ENCODE peak calls at places on chromosomes 16 and 17, in four cellular contexts. One of them, this sample, is unnamed.

GRCh38 chr16:11669380-11670146 is 1.3 kb downstream of the SNN start:
- DNase-seq in K562: no peak
- DNase-seq in WTC11: no peak
- DNase-seq in GM12878: peak
- DNase-seq in this sample: no peak

GRCh38 chr16:83713597-83713996 is 94.2 kb upstream of the HSBP1 start:
- DNase-seq in K562: peak
- DNase-seq in WTC11: no peak
- DNase-seq in GM12878: no peak
- DNase-seq in this sample: no peak

GRCh38 chr16:30656974-30657865 is 1.0 kb upstream of the FBRS start:
- DNase-seq in K562: peak
- DNase-seq in WTC11: no peak
- DNase-seq in GM12878: no peak
- DNase-seq in this sample: no peak

GRCh38 chr17:49903523-49903922 is 55.7 kb upstream of the TAC4 start:
- DNase-seq in K562: no peak
- DNase-seq in WTC11: no peak
- DNase-seq in GM12878: no peak
- DNase-seq in this sample: no peak

GRCh38 chr16:68644715-68645493 is at the start of gene CDH3:
- DNase-seq in K562: no peak
- DNase-seq in WTC11: peak
- DNase-seq in GM12878: no peak
- DNase-seq in this sample: no peak

GRCh38 chr17:40451420-40451819 is 8.2 kb downstream of the IGFBP4 start:
- DNase-seq in K562: no peak
- DNase-seq in WTC11: no peak
- DNase-seq in GM12878: no peak
- DNase-seq in this sample: no peak

GRCh38 chr17:74677558-74678466 is 34.9 kb downstream of the CD300LF start:
- DNase-seq in K562: no peak
- DNase-seq in WTC11: no peak
- DNase-seq in GM12878: no peak
- DNase-seq in this sample: no peak

GRCh38 chr17:44970136-44970737 is 2.1 kb upstream of the C1QL1 start:
- DNase-seq in K562: no peak
- DNase-seq in WTC11: peak
- DNase-seq in GM12878: no peak
- DNase-seq in this sample: no peak

GRCh38 chr16:19520861-19521331 is 1.0 kb downstream of the GDE1 start:
- DNase-seq in K562: peak
- DNase-seq in WTC11: no peak
- DNase-seq in GM12878: peak
- DNase-seq in this sample: no peak

GRCh38 chr16:6279261-6279660 is 1053.4 kb upstream of the RBFOX1 start:
- DNase-seq in K562: no peak
- DNase-seq in WTC11: no peak
- DNase-seq in GM12878: no peak
- DNase-seq in this sample: no peak

GRCh38 chr17:77470800-77471733 is 330.3 kb downstream of the SEC14L1 start:
- DNase-seq in K562: peak
- DNase-seq in WTC11: peak
- DNase-seq in GM12878: no peak
- DNase-seq in this sample: peak

GRCh38 chr17:82802141-82802540 is 37.7 kb downstream of the ZNF750 start:
- DNase-seq in K562: no peak
- DNase-seq in WTC11: no peak
- DNase-seq in GM12878: no peak
- DNase-seq in this sample: no peak

GRCh38 chr17:64343833-64344637 is 46.6 kb downstream of the PECAM1 start:
- DNase-seq in K562: no peak
- DNase-seq in WTC11: no peak
- DNase-seq in GM12878: no peak
- DNase-seq in this sample: peak

GRCh38 chr17:30300803-30301202 is 9.1 kb upstream of the BLMH start:
- DNase-seq in K562: no peak
- DNase-seq in WTC11: no peak
- DNase-seq in GM12878: no peak
- DNase-seq in this sample: no peak

GRCh38 chr17:67531291-67531690 is 154.2 kb downstream of the PITPNC1 start:
- DNase-seq in K562: no peak
- DNase-seq in WTC11: peak
- DNase-seq in GM12878: no peak
- DNase-seq in this sample: no peak

DNA sequence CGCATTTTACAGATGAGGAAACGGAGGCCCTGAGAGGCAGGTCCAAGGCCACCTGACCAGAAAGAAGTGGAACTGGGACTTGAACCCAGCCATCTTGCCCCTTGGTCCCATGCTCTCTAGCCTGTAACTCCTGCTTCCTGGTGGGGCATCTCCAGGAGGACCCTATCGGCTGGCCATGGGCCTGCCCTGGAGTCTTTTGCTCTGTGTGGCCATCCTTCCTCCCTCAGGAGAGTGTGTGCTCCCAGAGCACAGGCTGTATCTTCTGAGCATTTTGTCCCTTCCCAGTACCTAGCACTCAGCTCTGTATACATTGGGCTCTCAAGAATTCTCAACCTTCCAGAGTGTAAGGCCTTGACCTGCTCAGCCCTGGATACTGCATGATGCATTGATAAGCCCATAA is 28.4 kb upstream of the STH start:
- DNase-seq in K562: no peak
- DNase-seq in WTC11: no peak
- DNase-seq in GM12878: no peak
- DNase-seq in this sample: no peak
- TF ChIP-seq CBFB in K562: no peak
- TF ChIP-seq CBFB in WTC11: no peak
- TF ChIP-seq CBFB in GM12878: no peak
- TF ChIP-seq CBFB in this sample: no peak

GRCh38 chr17:37766951-37767350 is 22.1 kb upstream of the HNF1B start:
- DNase-seq in K562: no peak
- DNase-seq in WTC11: no peak
- DNase-seq in GM12878: no peak
- DNase-seq in this sample: no peak
- TF ChIP-seq CBFB in K562: no peak
- TF ChIP-seq CBFB in WTC11: no peak
- TF ChIP-seq CBFB in GM12878: no peak
- TF ChIP-seq CBFB in this sample: no peak

DNA sequence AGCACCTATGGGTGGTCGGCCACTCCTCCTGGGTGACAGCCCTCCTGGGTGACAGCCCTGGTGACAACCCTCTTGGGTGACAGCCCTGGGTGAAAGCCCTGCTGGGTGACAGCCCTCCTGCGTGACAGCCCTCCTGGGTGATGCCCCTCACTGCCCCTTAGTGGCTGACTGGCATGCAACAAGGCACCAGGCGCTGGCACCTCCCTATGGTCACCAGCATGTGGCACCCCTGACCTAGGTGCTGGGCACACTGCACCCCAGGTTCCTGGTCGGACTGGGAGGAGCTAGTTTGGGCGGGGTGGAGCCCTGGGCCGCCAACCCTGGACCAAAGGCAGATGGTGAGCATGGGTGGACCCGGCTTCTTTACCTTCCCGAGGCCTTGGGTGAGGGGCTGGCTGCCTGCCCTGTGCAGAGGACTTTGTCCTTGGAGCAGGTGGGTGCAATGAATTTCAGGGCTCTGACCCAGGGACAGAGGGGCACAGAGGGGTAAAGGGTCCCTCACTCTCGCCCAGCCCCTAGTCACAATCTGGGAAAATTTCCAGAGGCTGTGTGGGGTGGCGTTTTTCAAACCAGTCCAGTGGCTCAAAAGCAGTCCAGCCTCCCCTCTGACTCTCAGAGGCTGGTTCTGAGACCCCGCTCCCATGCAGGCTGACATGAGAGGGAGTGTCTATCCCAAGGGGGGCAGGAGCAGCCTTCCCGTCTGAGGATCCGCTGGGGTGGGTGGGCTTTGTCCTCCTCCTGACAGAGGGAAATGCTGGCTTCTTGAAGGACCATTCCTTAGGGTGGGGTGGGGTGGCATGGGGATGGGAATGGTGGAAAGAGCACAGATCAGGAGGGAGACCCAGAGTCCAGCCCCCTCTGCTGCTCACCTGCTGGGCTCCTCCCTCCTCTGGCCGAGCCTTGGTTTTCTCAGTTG is 25.9 kb upstream of the TNFRSF13B start:
- DNase-seq in K562: no peak
- DNase-seq in WTC11: no peak
- DNase-seq in GM12878: no peak
- DNase-seq in this sample: no peak
- TF ChIP-seq CBFB in K562: no peak
- TF ChIP-seq CBFB in WTC11: no peak
- TF ChIP-seq CBFB in GM12878: no peak
- TF ChIP-seq CBFB in this sample: no peak

DNA sequence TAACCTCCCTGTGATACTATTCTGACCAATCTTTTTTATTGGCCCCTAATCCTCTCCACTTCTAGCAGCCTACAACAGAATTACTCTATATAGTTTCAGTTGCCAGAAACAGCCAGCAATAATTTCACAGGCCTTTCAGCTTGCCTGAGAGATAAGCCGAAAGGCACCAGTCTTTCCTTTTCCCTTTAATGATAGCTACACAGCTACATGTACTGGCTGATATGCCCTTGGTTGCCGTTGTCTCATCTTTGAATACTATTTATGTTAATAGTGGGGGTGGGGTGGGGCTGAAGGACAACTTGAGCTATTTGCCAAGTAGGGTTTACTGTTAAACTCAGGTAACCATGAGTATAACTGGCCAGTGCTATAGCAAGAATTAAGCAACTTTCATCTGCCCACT is 35.8 kb upstream of the RASL10B start:
- DNase-seq in K562: no peak
- DNase-seq in WTC11: no peak
- DNase-seq in GM12878: no peak
- DNase-seq in this sample: no peak
- TF ChIP-seq CBFB in K562: no peak
- TF ChIP-seq CBFB in WTC11: no peak
- TF ChIP-seq CBFB in GM12878: no peak
- TF ChIP-seq CBFB in this sample: no peak

DNA sequence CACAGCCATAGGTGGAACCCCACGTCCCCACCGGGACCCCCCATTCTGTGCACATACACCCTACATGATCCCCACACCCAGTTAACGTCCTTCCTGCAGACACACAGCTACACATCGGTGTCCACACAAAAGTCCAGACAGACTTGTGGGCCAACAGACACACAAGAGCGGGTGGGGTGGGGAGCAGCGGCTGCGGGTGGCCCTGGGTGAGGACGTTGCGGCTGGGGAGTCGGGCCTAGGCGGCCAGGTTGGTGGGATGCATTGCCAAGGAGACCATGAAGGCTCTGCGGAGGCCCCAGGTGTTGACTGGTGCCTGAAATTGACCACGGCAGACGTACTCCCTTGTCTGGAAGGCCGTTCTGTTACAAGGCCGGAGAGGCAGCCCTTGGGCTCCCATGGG is 8.7 kb upstream of the DPEP1 start:
- DNase-seq in K562: no peak
- DNase-seq in WTC11: no peak
- DNase-seq in GM12878: no peak
- DNase-seq in this sample: no peak
- TF ChIP-seq CBFB in K562: no peak
- TF ChIP-seq CBFB in WTC11: no peak
- TF ChIP-seq CBFB in GM12878: no peak
- TF ChIP-seq CBFB in this sample: no peak

DNA sequence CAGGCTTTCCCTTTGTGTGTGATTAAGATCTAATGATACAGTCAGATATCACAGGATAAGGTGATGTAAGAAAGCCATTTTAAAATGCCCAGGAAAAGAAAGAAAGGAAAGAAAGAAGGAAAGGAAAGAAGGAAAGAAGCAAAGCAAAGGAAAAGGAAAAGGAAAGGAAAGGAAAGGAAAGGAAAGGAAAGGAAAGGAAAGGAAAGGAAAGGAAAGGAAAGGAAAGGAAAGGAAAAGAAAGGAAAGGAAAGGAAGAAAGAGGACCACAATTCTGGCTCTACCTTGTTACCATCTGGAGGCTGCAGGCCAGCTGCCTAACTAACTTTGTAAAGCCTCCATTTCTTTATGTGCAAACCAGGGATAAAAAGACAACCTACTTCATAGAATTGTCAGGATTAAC is 131.6 kb downstream of the DYNLRB2 start:
- DNase-seq in K562: no peak
- DNase-seq in WTC11: no peak
- DNase-seq in GM12878: no peak
- DNase-seq in this sample: no peak
- TF ChIP-seq CBFB in K562: no peak
- TF ChIP-seq CBFB in WTC11: no peak
- TF ChIP-seq CBFB in GM12878: no peak
- TF ChIP-seq CBFB in this sample: no peak

GRCh38 chr16:3982216-3982615 is 101.7 kb upstream of the CREBBP start:
- DNase-seq in K562: no peak
- DNase-seq in WTC11: no peak
- DNase-seq in GM12878: no peak
- DNase-seq in this sample: no peak

GRCh38 chr16:3983081-3983520 is 102.6 kb upstream of the CREBBP start:
- DNase-seq in K562: peak
- DNase-seq in WTC11: peak
- DNase-seq in GM12878: no peak
- DNase-seq in this sample: peak

GRCh38 chr16:3987231-3987630 is 106.7 kb upstream of the CREBBP start:
- DNase-seq in K562: no peak
- DNase-seq in WTC11: no peak
- DNase-seq in GM12878: no peak
- DNase-seq in this sample: no peak

GRCh38 chr16:3986235-3986544 is 105.7 kb upstream of the CREBBP start:
- DNase-seq in K562: no peak
- DNase-seq in WTC11: no peak
- DNase-seq in GM12878: no peak
- DNase-seq in this sample: no peak

DNA sequence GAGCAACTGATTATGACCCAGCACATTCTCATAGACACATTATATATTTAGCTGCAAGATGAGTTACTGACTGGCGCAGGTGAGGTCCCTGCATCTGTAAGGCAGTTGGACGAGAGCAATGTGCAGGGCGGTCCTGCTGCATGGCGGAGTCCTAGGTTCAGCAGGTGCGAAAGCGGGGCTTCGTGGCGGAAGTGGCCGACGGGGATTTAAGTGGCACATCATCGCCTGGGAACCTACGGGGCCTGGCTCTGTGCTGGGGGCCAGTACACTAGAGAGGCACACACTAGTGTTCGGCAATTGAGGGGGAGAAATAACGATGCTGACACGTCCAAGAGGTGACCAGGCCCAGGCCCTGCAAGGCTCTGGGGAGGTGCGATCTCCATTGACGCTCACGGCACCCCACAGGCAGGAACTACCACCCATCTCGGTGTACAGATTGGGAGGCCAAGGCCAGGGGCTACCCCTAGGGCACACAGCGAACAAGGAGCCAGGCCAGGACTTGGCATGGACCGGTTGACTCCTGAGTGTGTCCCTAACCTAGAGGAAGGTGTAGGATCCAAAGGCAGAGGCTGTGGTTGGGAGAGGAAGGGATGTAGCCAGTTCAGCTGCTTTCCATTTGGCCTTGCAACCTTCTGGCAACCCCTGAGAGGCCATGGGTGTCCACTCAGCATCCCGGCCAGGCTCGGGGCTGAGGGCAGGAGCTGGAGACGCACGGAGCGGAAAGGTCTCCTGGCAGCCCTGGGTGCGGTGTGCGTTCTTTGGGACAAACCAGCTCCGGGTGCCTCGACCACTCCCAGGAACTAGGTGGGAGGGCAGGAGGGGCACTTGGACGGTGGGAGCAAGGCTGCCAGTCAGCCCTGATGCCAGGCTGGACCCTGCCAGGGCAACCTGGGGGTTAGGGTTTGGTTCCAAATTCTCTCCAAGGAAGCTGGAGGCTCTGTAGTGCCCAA is 103.9 kb upstream of the CREBBP start:
- DNase-seq in K562: no peak
- DNase-seq in WTC11: no peak
- DNase-seq in GM12878: no peak
- DNase-seq in this sample: no peak
- TF ChIP-seq CBFB in K562: no peak
- TF ChIP-seq CBFB in WTC11: no peak
- TF ChIP-seq CBFB in GM12878: no peak
- TF ChIP-seq CBFB in this sample: no peak

This sample was measured in HepG2.